ENCODE peak calls at places on chromosomes 4 and X, in six cellular contexts. N is endodermal cell, X is colonic mucosa, T is A549, S is psoas muscle, Y is NT2/D1. P is an unnamed sample.

GRCh38 chr4:87213425-87213824 is 7.0 kb downstream of the KLHL8 start:
- DNase-seq in N (no peak), X (no peak), T (no peak), S (no peak), Y (no peak), P (no peak)

GRCh38 chrX:13386092-13386491 is 66.2 kb upstream of the ATXN3L start:
- DNase-seq in N (no peak), X (no peak), T (no peak), S (no peak), Y (no peak), P (no peak)

GRCh38 chrX:52280812-52281211 is 88.0 kb upstream of the XAGE2 start:
- DNase-seq in N (no peak), X (no peak), T (no peak), S (no peak), Y (no peak), P (no peak)

GRCh38 chr4:3462790-3463415 is at the start of gene DOK7:
- DNase-seq in N (peak; percentile 81), X (peak; percentile 50), T (no peak), S (peak; percentile 87), Y (no peak), P (no peak)

GRCh38 chrX:136468391-136469103 is 19.2 kb upstream of the BRS3 start:
- DNase-seq in N (no peak), X (peak; percentile 19), T (no peak), S (no peak), Y (no peak), P (no peak)

GRCh38 chrX:70174754-70175153 is 2.5 kb upstream of the DGAT2L6 start:
- DNase-seq in N (no peak), X (no peak), T (no peak), S (no peak), Y (no peak), P (no peak)

GRCh38 chr4:26441110-26441509 is 49.2 kb downstream of the CCKAR start:
- DNase-seq in N (no peak), X (no peak), T (no peak), S (no peak), Y (no peak), P (no peak)

GRCh38 chr4:40811886-40812857 is 62.4 kb downstream of the NSUN7 start:
- DNase-seq in N (no peak), X (no peak), T (no peak), S (no peak), Y (no peak), P (no peak)

GRCh38 chr4:38621004-38621684 is 42.9 kb upstream of the KLF3 start:
- DNase-seq in N (no peak), X (peak; percentile 75), T (peak; percentile 87), S (no peak), Y (no peak), P (no peak)

GRCh38 chr4:85780664-85781063 is 305.7 kb downstream of the ARHGAP24 start:
- DNase-seq in N (no peak), X (no peak), T (no peak), S (no peak), Y (no peak), P (no peak)

GRCh38 chr4:74794341-74794801 is at the start of gene BTC:
- DNase-seq in N (peak; percentile 77), X (peak; percentile 84), T (peak; percentile 69), S (peak; percentile 47), Y (no peak), P (peak; percentile 71)

GRCh38 chrX:118802857-118803256 is 20.8 kb upstream of the ZCCHC12 start:
- DNase-seq in N (no peak), X (no peak), T (no peak), S (no peak), Y (no peak), P (no peak)

GRCh38 chr4:4506961-4507360 is 34.9 kb downstream of the STX18 start:
- DNase-seq in N (no peak), X (peak; percentile 41), T (no peak), S (no peak), Y (no peak), P (no peak)

GRCh38 chrX:67917412-67918010 is 373.7 kb downstream of the AR start:
- DNase-seq in N (no peak), X (no peak), T (no peak), S (no peak), Y (no peak), P (no peak)

GRCh38 chr4:36244257-36245084 is at the start of gene ARAP2:
- DNase-seq in N (peak; percentile 84), X (peak; percentile 47), T (peak; percentile 15), S (peak; percentile 60), Y (no peak), P (peak; percentile 82)

GRCh38 chrX:117969337-117969736 is 147.3 kb downstream of the KLHL13 start:
- DNase-seq in N (no peak), X (peak; percentile 24), T (no peak), S (no peak), Y (no peak), P (no peak)

DNA sequence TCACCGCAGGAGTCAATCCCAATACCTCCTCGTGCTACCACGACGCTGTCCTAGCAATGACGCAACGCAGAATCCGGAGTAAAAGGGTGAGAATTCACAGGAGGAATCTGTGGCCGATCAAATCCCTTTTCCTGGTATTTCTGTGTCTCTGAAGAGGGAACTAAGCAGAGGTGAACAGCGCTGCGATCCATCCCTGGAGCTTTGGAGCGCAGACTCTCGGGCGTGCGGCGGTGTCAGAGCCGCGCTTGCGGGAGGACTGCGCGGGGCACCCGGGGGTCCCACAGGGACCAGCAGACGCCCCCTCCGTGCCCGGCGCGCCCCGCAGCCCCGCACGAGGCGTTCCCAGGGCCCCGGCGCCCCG is 17.2 kb upstream of the ZNF718 start:
- DNase-seq in N (no peak), X (no peak), T (no peak), S (no peak), Y (no peak), P (no peak)
- H3K9me3 ChIP-seq in N (peaks cover 70% of the 10 kb centered on the region), X (no peaks in the 10 kb centered on the region), T (peaks cover 15% of the 10 kb centered on the region), S (peaks cover 19% of the 10 kb centered on the region), Y (peaks cover 20% of the 10 kb centered on the region), P (no peaks in the 10 kb centered on the region)

DNA sequence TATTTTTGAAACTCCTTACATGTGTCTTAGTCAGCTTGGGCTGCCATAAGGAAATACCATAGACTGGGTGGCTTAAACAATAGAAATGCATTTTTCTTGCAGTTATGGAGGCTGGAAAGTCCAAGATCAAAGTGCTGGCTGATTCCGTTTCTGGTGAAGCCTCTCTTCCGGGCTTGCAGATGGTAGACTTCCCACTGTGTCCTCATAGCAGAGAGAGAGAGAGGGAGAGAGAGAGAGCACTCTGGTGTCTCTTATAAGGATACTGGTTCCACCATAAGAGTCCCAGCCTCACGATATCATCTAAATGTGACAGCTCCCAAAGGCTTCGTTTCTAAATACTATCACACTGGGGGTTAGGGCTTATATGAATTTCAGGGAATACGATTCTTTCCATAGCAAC is 39.7 kb downstream of the ENPEP start:
- DNase-seq in N (no peak), X (peak; percentile 20), T (peak; percentile 13), S (no peak), Y (no peak), P (no peak)
- H3K4me3 ChIP-seq in N (no peak overlapping the region), X (peak overlapping the region; percentile 32), T (peak overlapping the region; percentile 46), S (peak overlapping the region; percentile 53), Y (no peak overlapping the region), P (peak overlapping the region; percentile 48)

DNA sequence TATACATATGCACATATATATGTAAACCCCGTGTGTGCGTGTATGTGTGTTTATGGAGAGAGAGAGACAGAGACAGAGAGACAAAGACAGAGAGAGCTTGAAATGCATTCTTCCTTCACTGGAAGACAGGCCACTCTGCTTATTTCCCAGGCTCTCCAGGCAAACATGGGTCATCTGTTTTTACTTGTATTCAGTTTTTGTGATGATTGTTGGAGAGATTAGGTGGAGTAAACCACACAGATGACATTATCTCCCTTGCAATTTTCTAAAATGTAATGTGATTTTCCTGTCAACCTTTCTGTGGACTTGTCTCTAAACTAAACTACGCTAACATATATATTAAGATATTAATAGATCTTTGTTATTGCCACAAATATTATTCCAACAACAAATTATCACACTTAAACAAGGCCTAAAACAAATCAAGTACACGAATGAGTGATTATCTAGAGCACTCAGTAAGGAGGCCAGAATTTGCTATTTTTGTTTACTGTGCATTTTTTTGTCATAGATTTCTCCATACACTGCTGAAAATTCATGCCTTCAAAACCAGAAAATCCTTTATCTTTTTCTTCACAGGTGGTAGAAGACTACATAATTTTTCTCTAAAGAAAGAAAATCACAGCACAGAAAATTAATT is 251.8 kb upstream of the SLIT2 start:
- DNase-seq in N (no peak), X (no peak), T (no peak), S (no peak), Y (no peak), P (no peak)
- H3K9me3 ChIP-seq in N (no peaks in the 10 kb centered on the region), X (no peaks in the 10 kb centered on the region), T (no peaks in the 10 kb centered on the region), S (no peaks in the 10 kb centered on the region), Y (no peaks in the 10 kb centered on the region), P (no peaks in the 10 kb centered on the region)

DNA sequence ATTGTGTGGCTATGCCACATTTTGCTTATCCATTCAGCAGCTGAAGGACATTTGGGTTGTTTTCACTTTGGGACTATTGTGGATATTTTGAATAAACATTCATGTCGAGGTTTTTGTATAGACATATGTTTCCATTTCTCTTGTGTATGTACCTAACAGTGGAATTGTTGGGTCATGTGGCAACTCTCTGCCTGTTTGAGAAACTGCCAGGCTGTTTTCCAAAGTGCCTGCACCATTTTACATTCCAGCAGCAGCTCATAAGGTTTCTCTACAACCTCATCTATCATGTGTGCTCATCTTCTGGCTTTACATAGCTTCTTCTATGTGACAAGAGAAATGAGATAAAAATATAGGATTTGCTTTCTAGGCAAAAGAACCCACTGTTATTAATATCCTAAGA is 29.5 kb upstream of the TSPAN5 start:
- DNase-seq in N (no peak), X (no peak), T (no peak), S (no peak), Y (no peak), P (no peak)
- H3K4me3 ChIP-seq in N (no peak overlapping the region), X (no peak overlapping the region), T (no peak overlapping the region), S (no peak overlapping the region), Y (no peak overlapping the region), P (no peak overlapping the region)

GRCh38 chr4:139436122-139436521 is 17.8 kb upstream of the RAB33B start:
- DNase-seq in N (no peak), X (no peak), T (no peak), S (no peak), Y (no peak), P (no peak)

GRCh38 chr4:139438141-139438540 is 15.8 kb upstream of the RAB33B start:
- DNase-seq in N (no peak), X (no peak), T (no peak), S (no peak), Y (no peak), P (no peak)

GRCh38 chr4:139443661-139444060 is 10.3 kb upstream of the RAB33B start:
- DNase-seq in N (no peak), X (no peak), T (no peak), S (no peak), Y (no peak), P (no peak)

GRCh38 chr4:139440971-139441370 is 12.9 kb upstream of the RAB33B start:
- DNase-seq in N (no peak), X (no peak), T (no peak), S (no peak), Y (no peak), P (no peak)
- H3K9me3 ChIP-seq in N (peaks cover 42% of the 10 kb centered on the region), X (no peaks in the 10 kb centered on the region), T (peaks cover 20% of the 10 kb centered on the region), S (peaks cover 8% of the 10 kb centered on the region), Y (peaks cover 22% of the 10 kb centered on the region), P (no peaks in the 10 kb centered on the region)

GRCh38 chrX:17859609-17860178 is 1.4 kb downstream of the RAI2 start:
- DNase-seq in N (peak; percentile 62), X (no peak), T (no peak), S (no peak), Y (no peak), P (no peak)
- H3K4me3 ChIP-seq in N (peak overlapping the region; percentile 80), X (peak overlapping the region; percentile 31), T (peak overlapping the region; percentile 52), S (peak overlapping the region; percentile 65), Y (peak overlapping the region; percentile 56), P (peak overlapping the region; percentile 53)

P was measured in Peyer's patch.